ENCODE peak calls at places on chromosomes 13 and 19, in four cellular contexts. R is nephron progenitor cell, V is NB4, F is thyroid gland. Y is an unnamed sample.
A peak's percentile ranks its signal among the peaks of the same experiment; 100 is the strongest.

GRCh38 chr13:107203146-107203847 is 635.4 kb upstream of the ARGLU1 start:
- DNase-seq in R (peak; percentile 30), V (peak; percentile 43), F (no peak), Y (peak; percentile 27)

GRCh38 chr19:53132231-53132991 is at the start of gene ZNF415:
- DNase-seq in R (peak; percentile 86), V (no peak), F (peak; percentile 91), Y (peak; percentile 88)

GRCh38 chr19:45641274-45642105 is 2.3 kb upstream of the EML2 start:
- DNase-seq in R (peak; percentile 91), V (peak; percentile 89), F (peak; percentile 88), Y (peak; percentile 70)

GRCh38 chr13:51585696-51586095 is 1.4 kb downstream of the WDFY2 start:
- DNase-seq in R (no peak), V (peak; percentile 44), F (no peak), Y (no peak)

GRCh38 chr13:40682449-40683240 is 16.2 kb upstream of the FOXO1 start:
- DNase-seq in R (no peak), V (peak; percentile 45), F (no peak), Y (no peak)

GRCh38 chr13:100944791-100945345 is 270.3 kb upstream of the TMTC4 start:
- DNase-seq in R (no peak), V (no peak), F (no peak), Y (no peak)

GRCh38 chr19:5665781-5666513 is 14.4 kb downstream of the MICOS13 start:
- DNase-seq in R (no peak), V (no peak), F (no peak), Y (no peak)

GRCh38 chr19:17757125-17757524 is 5.8 kb downstream of the FCHO1 start:
- DNase-seq in R (no peak), V (no peak), F (peak; percentile 80), Y (no peak)

GRCh38 chr19:2302319-2303208 is 5.4 kb downstream of the LINGO3 start:
- DNase-seq in R (peak; percentile 76), V (no peak), F (no peak), Y (peak; percentile 37)

GRCh38 chr19:54470991-54471782 is 1.9 kb downstream of the CDC42EP5 start:
- DNase-seq in R (peak; percentile 37), V (no peak), F (peak; percentile 22), Y (peak; percentile 28)

GRCh38 chr13:67048793-67049150 is 181.4 kb downstream of the PCDH9 start:
- DNase-seq in R (no peak), V (no peak), F (no peak), Y (no peak)

GRCh38 chr19:5340637-5341447 is at the start of gene PTPRS:
- DNase-seq in R (peak; percentile 97), V (peak; percentile 73), F (peak; percentile 55), Y (peak; percentile 92)

GRCh38 chr19:17873661-17874422 is 2.1 kb downstream of the SLC5A5 start:
- DNase-seq in R (peak; percentile 84), V (peak; percentile 39), F (peak; percentile 41), Y (peak; percentile 58)

GRCh38 chr13:39581177-39581576 is 21.8 kb downstream of the LHFPL6 start:
- DNase-seq in R (no peak), V (no peak), F (no peak), Y (no peak)

GRCh38 chr13:41544824-41545707 is 87.7 kb downstream of the RGCC start:
- DNase-seq in R (no peak), V (no peak), F (no peak), Y (no peak)

GRCh38 chr19:49758292-49758691 is 4.8 kb downstream of the TSKS start:
- DNase-seq in R (no peak), V (peak; percentile 92), F (no peak), Y (no peak)

GRCh38 chr13:102721800-102722231 is 27.0 kb upstream of the METTL21C start:
- DNase-seq in R (no peak), V (no peak), F (no peak), Y (no peak)

GRCh38 chr13:48163066-48163465 is 68.2 kb upstream of the MED4 start:
- DNase-seq in R (no peak), V (no peak), F (no peak), Y (no peak)

DNA sequence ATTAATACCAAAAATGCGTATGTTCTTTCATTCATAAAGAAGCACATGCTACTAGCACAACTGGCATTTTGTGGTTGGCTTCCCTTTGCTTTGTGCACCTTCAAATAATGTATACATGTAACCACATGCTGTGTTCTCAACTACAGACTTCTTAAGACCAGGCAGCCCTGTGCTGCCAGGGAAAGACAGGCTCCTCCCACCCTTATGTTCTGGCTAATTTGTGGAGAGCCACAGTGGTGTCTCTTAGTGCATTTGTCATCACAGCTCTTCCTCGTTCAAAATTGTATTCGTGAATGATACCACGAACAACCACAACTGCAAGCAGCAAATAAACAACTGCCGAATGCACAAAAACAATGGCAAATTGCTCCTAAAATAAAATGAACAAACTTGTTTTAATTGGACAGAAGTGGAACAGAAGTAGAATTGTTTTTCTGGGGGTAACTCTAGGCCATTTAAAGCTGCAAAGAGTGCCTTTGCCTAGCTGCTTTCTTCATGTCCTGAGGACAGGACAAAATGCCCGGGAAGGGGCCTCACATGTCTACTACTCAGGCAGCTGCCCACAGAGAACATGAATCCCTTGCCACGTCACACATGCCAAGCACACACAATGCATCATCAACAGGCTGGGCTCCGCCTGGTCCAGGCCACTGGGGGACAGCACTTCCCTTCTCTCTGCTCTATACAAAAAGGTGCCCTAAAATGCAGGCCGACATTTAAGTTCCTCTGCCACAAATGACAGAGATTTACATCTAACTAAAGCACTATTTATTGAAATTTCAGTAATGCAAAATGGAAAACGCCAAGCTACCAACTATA is 21.7 kb downstream of the IRS2 start:
- DNase-seq in R (no peak), V (peak; percentile 66), F (no peak), Y (no peak)
- TF ChIP-seq CTCF in R (no peak), V (peak; percentile 44), F (no peak), Y (no peak)

GRCh38 chr19:51439021-51439465 is 19.2 kb downstream of the SIGLEC8 start:
- DNase-seq in R (no peak), V (peak; percentile 67), F (no peak), Y (no peak)
- TF ChIP-seq CTCF in R (no peak), V (peak; percentile 60), F (no peak), Y (peak; percentile 28)

DNA sequence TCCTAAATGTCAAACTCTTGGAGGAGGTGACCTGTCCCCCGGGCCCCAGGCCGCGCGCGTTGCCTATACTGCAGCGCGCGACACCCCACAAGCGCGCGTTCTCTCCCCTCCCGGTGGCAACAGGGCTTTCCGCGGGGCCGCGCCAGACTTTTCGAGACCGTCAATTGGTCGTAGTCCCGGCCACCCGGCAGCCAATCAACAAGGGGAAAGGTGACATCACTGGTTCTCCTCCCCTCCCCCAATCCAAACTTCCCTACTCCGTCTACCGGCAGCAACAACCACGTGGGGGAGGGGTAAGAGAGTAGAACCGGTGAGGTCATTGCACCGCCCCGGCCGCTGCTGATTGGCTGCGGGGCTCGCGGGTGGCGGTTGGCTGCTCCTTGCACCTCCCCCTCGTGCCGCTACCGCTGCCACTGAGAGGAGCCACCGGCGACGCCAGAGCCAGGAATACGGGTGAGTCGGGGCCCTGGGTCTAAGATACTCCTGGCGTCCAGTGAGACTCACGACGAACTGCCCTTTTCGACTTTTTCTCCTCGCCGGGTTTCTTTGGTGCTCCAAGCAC is 829 bp upstream of the CIC start:
- DNase-seq in R (peak; percentile 96), V (peak; percentile 97), F (peak; percentile 99), Y (peak; percentile 97)
- TF ChIP-seq CTCF in R (no peak), V (no peak), F (no peak), Y (no peak)

DNA sequence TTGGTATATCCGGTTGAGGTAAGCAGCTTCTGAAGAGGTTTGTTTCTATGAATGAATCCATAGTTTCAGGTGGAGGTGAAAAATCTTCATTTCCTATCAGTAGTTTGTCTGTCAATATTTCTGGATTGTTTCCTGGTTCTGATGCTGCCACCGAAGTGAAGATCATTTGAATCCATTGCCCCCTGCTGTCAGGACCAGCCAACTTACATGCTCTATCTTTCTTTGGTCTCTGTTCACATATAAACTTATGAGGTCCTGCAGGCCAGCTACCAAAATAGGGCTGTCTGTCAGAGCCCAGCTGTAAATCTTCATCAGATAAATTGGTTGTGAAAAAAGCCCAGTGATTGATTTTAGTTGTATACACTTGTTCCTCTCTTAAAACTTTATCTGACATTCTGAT is 15.2 kb upstream of the N4BP2L1 start:
- DNase-seq in R (no peak), V (peak; percentile 63), F (no peak), Y (no peak)
- TF ChIP-seq CTCF in R (no peak), V (peak; percentile 38), F (no peak), Y (peak; percentile 42)

GRCh38 chr19:32345261-32346207 is at the start of gene ZNF507:
- DNase-seq in R (peak; percentile 89), V (peak; percentile 73), F (peak; percentile 83), Y (peak; percentile 86)
- TF ChIP-seq CTCF in R (no peak), V (no peak), F (no peak), Y (no peak)

GRCh38 chr19:38544569-38545315 is 73.0 kb downstream of the MAP4K1 start:
- DNase-seq in R (no peak), V (no peak), F (no peak), Y (no peak)
- TF ChIP-seq CTCF in R (no peak), V (no peak), F (no peak), Y (peak; percentile 24)

DNA sequence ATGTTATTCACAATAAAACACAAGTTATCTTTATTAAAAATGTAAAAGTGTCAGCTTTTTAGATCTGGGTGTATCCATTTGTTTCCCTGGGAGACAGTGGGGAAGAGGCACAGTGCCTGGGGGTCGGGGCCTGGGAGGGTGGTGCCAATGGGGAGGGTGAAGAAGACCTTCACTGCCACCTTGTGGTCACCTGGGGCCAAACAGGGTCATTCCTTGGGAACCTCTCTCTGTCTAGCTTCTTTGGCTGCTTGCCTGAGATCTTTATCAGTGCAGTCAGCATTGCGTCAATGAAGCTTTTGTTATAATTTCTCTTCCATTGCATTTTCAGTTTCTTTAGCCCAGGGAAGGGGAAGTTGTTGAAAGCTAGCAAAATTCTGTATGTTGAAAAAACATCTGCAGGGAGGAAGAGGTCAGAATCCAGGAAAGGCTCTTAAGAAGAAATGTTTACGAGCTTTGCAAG is 39.1 kb downstream of the PCDH8 start:
- DNase-seq in R (peak; percentile 81), V (peak; percentile 92), F (peak; percentile 74), Y (peak; percentile 73)
- TF ChIP-seq CTCF in R (peak; percentile 86), V (peak; percentile 80), F (peak; percentile 44), Y (peak; percentile 81)

DNA sequence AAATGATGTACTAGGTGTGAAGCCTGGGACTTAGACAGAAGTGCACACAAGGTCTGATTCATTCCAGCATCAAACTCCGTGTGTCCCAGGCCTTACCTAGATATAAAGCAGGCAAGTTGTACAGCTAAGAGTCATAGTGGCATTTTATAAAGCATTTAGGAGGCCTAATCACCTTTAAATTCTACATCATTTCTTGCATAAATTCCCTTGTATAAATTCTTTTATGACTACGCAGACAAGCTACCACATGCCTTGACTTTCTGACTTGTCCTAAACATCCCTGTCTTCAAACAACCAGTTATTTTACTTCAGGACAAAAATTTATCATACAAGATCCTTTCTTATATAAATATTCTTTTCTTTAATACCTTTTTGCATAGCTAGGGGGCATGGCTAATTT is 22.5 kb downstream of the TMEM255B start:
- DNase-seq in R (no peak), V (no peak), F (no peak), Y (no peak)
- TF ChIP-seq CTCF in R (no peak), V (no peak), F (no peak), Y (no peak)

DNA sequence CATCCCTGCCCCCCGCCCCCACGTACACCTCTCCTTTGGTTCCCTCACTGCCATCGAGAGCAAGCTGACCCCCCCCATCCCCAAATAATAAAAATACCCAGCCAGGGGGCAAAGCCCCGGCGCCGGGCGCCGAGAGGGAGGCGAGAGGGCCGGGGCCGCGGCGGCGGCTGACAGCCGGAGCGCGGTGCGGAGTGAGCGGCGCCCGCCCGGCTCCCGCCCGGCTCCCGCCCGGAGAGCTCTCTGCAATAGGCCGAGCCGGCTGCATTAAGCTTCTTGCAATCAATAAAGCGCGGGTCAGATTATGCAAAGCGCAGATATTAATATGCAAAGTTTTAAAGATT is 40.9 kb downstream of the DEDD2 start:
- DNase-seq in R (no peak), V (no peak), F (no peak), Y (no peak)
- TF ChIP-seq CTCF in R (no peak), V (no peak), F (no peak), Y (no peak)

Y was measured in neural crest cell.